ENCODE peak calls at places on chromosomes 1 and 21, in four cellular contexts. One of them, this sample, is unnamed.

GRCh38 chr1:176499671-176500070 is 36.7 kb downstream of the PAPPA2 start:
- DNase-seq in K562: no peak
- DNase-seq in endothelial cell of umbilical vein: no peak
- DNase-seq in SK-N-SH: no peak
- DNase-seq in this sample: no peak

GRCh38 chr1:218636548-218636947 is 291.4 kb downstream of the TGFB2 start:
- DNase-seq in K562: no peak
- DNase-seq in endothelial cell of umbilical vein: no peak
- DNase-seq in SK-N-SH: no peak
- DNase-seq in this sample: no peak

GRCh38 chr1:168783831-168784230 is 54.8 kb upstream of the DPT start:
- DNase-seq in K562: no peak
- DNase-seq in endothelial cell of umbilical vein: no peak
- DNase-seq in SK-N-SH: no peak
- DNase-seq in this sample: no peak

GRCh38 chr1:119254067-119254720 is 113.7 kb upstream of the WARS2 start:
- DNase-seq in K562: no peak
- DNase-seq in endothelial cell of umbilical vein: no peak
- DNase-seq in SK-N-SH: no peak
- DNase-seq in this sample: no peak

GRCh38 chr1:230717251-230717650 is 3.3 kb upstream of the AGT start:
- DNase-seq in K562: no peak
- DNase-seq in endothelial cell of umbilical vein: no peak
- DNase-seq in SK-N-SH: no peak
- DNase-seq in this sample: no peak

GRCh38 chr1:223706077-223706988 is 6.0 kb upstream of the CAPN2 start:
- DNase-seq in K562: no peak
- DNase-seq in endothelial cell of umbilical vein: peak
- DNase-seq in SK-N-SH: no peak
- DNase-seq in this sample: peak

GRCh38 chr1:154419620-154420020 is 14.5 kb downstream of the IL6R start:
- DNase-seq in K562: no peak
- DNase-seq in endothelial cell of umbilical vein: peak
- DNase-seq in SK-N-SH: no peak
- DNase-seq in this sample: no peak

GRCh38 chr1:221840511-221841243 is 98.8 kb upstream of the DUSP10 start:
- DNase-seq in K562: no peak
- DNase-seq in endothelial cell of umbilical vein: no peak
- DNase-seq in SK-N-SH: no peak
- DNase-seq in this sample: no peak

GRCh38 chr1:223776075-223776814 is 63.9 kb downstream of the CAPN2 start:
- DNase-seq in K562: peak
- DNase-seq in endothelial cell of umbilical vein: peak
- DNase-seq in SK-N-SH: no peak
- DNase-seq in this sample: no peak

GRCh38 chr1:38555594-38555993 is 304.0 kb downstream of the RRAGC start:
- DNase-seq in K562: no peak
- DNase-seq in endothelial cell of umbilical vein: no peak
- DNase-seq in SK-N-SH: no peak
- DNase-seq in this sample: no peak

GRCh38 chr1:22711591-22712501 is 1.2 kb downstream of the EPHB2 start:
- DNase-seq in K562: no peak
- DNase-seq in endothelial cell of umbilical vein: peak
- DNase-seq in SK-N-SH: peak
- DNase-seq in this sample: no peak

GRCh38 chr1:36715797-36716196 is 233.1 kb upstream of the CSF3R start:
- DNase-seq in K562: no peak
- DNase-seq in endothelial cell of umbilical vein: no peak
- DNase-seq in SK-N-SH: no peak
- DNase-seq in this sample: no peak

GRCh38 chr1:115282825-115283224 is 55.2 kb downstream of the NGF start:
- DNase-seq in K562: no peak
- DNase-seq in endothelial cell of umbilical vein: no peak
- DNase-seq in SK-N-SH: no peak
- DNase-seq in this sample: no peak

DNA sequence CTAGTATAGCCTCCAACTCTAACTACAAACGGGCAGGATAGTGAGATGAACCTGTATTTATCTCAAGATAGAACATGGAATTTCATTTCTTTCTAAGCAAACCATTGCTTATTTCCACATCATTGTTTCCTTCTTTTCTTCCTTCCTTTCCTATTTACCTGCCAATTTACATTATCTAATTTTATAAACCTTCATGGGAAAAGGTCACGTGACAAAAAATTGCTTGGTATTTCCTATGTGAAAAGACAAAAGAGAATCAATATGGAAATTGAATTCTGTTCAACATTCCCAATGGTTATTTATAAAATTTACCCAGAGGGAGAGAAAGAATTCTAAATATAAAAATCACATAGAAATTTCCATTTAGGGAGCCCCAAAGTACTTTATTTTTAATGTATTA is 22.4 kb upstream of the RBM15 start:
- DNase-seq in K562: no peak
- DNase-seq in endothelial cell of umbilical vein: no peak
- DNase-seq in SK-N-SH: no peak
- DNase-seq in this sample: no peak
- H3K27ac ChIP-seq in K562: no peak
- H3K27ac ChIP-seq in endothelial cell of umbilical vein: no peak
- H3K27ac ChIP-seq in SK-N-SH: no peak
- H3K27ac ChIP-seq in this sample: no peak

GRCh38 chr21:42161957-42162681 is 56.8 kb upstream of the ABCG1 start:
- DNase-seq in K562: no peak
- DNase-seq in endothelial cell of umbilical vein: no peak
- DNase-seq in SK-N-SH: peak
- DNase-seq in this sample: no peak
- H3K9ac ChIP-seq in K562: no peak
- H3K9ac ChIP-seq in endothelial cell of umbilical vein: no peak
- H3K9ac ChIP-seq in SK-N-SH: no peak
- H3K9ac ChIP-seq in this sample: no peak

DNA sequence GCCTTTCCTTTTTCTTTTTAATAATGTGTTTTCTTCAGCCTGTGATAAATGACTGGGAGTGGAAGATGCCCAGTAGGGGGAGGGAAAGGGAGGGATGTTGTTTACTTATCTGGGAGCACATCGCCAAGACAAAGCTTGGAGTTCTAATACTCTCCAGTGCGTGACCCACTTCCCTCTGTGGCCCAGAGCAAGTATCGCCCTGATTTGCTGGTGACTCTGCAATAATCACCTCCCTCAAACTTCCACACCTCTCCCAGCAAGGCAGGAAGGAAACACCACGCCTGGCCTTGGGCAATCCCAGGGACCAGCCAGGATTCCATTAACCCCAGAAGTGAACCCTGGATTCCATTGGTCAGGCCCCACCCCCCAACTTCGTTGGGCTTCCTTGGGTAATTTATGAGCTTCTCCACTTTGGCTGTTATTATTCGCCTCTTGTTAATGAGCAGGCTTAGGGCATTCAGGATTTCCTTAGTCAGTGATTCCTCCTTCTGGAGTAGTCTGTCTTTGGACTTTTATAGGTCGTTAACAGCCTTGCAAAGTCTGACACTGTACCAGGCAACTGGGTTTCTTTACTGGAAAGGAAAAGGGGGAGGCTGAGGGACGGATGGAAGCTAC is 24.3 kb upstream of the GRHL3 start:
- DNase-seq in K562: no peak
- DNase-seq in endothelial cell of umbilical vein: peak
- DNase-seq in SK-N-SH: no peak
- DNase-seq in this sample: no peak
- TF ChIP-seq POLR2AphosphoS5 in K562: no peak
- TF ChIP-seq POLR2AphosphoS5 in endothelial cell of umbilical vein: no peak
- TF ChIP-seq POLR2AphosphoS5 in SK-N-SH: no peak
- TF ChIP-seq POLR2AphosphoS5 in this sample: peak

GRCh38 chr1:204073837-204074273 is 940 bp downstream of the SOX13 start:
- DNase-seq in K562: no peak
- DNase-seq in endothelial cell of umbilical vein: no peak
- DNase-seq in SK-N-SH: no peak
- DNase-seq in this sample: no peak
- H3K27ac ChIP-seq in K562: no peak
- H3K27ac ChIP-seq in endothelial cell of umbilical vein: peak
- H3K27ac ChIP-seq in SK-N-SH: no peak
- H3K27ac ChIP-seq in this sample: no peak